ENCODE peak calls at places on chromosome 15, in nine cellular contexts. B is T-helper 1 cell; C is upper lobe of left lung; N is NK-92 treated with Interleukin-12 subunit alpha and Interleukin-12 subunit beta, amount 100 ng/mL, for 24 hours; T is activated T-cell treated with anti-CD3 and anti-CD28 coated beads for 24 hours; L is C1 segment of cervical spinal cord; E is body of pancreas; S is AG10803; D is right cardiac atrium. M is an unnamed sample.

GRCh38 chr15:74399100-74399499 is 31.7 kb upstream of the CYP11A1 start:
- DNase-seq in B (no peak), C (no peak), N (no peak), T (no peak), L (no peak), E (no peak), S (no peak), D (no peak), M (no peak)

GRCh38 chr15:70152070-70152480 is 54.4 kb upstream of the TLE3 start:
- DNase-seq in B (no peak), C (no peak), N (peak), T (no peak), L (no peak), E (peak), S (no peak), D (peak), M (no peak)

GRCh38 chr15:27114440-27114839 is 143.5 kb downstream of the GABRG3 start:
- DNase-seq in B (no peak), C (no peak), N (no peak), T (no peak), L (no peak), E (no peak), S (no peak), D (no peak), M (no peak)

GRCh38 chr15:62444104-62445027 is 279.3 kb upstream of the C2CD4B start:
- DNase-seq in B (no peak), C (no peak), N (no peak), T (no peak), L (peak), E (no peak), S (peak), D (no peak), M (no peak)

GRCh38 chr15:73994912-73995622 is 551 bp downstream of the PML start:
- DNase-seq in B (no peak), C (peak), N (peak), T (no peak), L (peak), E (no peak), S (peak), D (peak), M (no peak)

GRCh38 chr15:40872791-40873526 is 1.1 kb downstream of the RHOV start:
- DNase-seq in B (no peak), C (peak), N (no peak), T (no peak), L (no peak), E (peak), S (no peak), D (no peak), M (no peak)

GRCh38 chr15:97909291-97909891 is 51.1 kb upstream of the ARRDC4 start:
- DNase-seq in B (peak), C (no peak), N (peak), T (peak), L (peak), E (peak), S (peak), D (peak), M (no peak)

GRCh38 chr15:78619022-78619950 is 1.5 kb downstream of the CHRNA3 start:
- DNase-seq in B (no peak), C (no peak), N (no peak), T (no peak), L (no peak), E (no peak), S (no peak), D (no peak), M (no peak)

GRCh38 chr15:68312701-68313204 is 35.2 kb downstream of the FEM1B start:
- DNase-seq in B (no peak), C (no peak), N (no peak), T (no peak), L (no peak), E (no peak), S (no peak), D (no peak), M (no peak)

GRCh38 chr15:92902723-92903587 is 2.8 kb downstream of the CHD2 start:
- DNase-seq in B (no peak), C (no peak), N (no peak), T (no peak), L (no peak), E (no peak), S (no peak), D (no peak), M (no peak)

GRCh38 chr15:59303641-59304433 is 68.8 kb downstream of the MYO1E start:
- DNase-seq in B (no peak), C (no peak), N (peak), T (no peak), L (no peak), E (no peak), S (no peak), D (no peak), M (no peak)

GRCh38 chr15:85044894-85045293 is 63.2 kb downstream of the PDE8A start:
- DNase-seq in B (no peak), C (no peak), N (no peak), T (no peak), L (no peak), E (no peak), S (no peak), D (no peak), M (no peak)

GRCh38 chr15:42121021-42121420 is 26.7 kb upstream of the PLA2G4D start:
- DNase-seq in B (no peak), C (no peak), N (no peak), T (no peak), L (no peak), E (no peak), S (no peak), D (no peak), M (no peak)

GRCh38 chr15:85318048-85318731 is 62.2 kb upstream of the AKAP13 start:
- DNase-seq in B (no peak), C (no peak), N (peak), T (no peak), L (no peak), E (peak), S (peak), D (no peak), M (no peak)

GRCh38 chr15:58114388-58114787 is 23.8 kb upstream of the AQP9 start:
- DNase-seq in B (no peak), C (no peak), N (no peak), T (no peak), L (no peak), E (no peak), S (no peak), D (no peak), M (no peak)

GRCh38 chr15:25859838-25860645 is 3.1 kb downstream of the ATP10A start:
- DNase-seq in B (peak), C (peak), N (no peak), T (no peak), L (no peak), E (no peak), S (peak), D (peak), M (peak)

GRCh38 chr15:72866086-72866646 is 82.6 kb upstream of the ADPGK start:
- DNase-seq in B (no peak), C (no peak), N (no peak), T (no peak), L (no peak), E (no peak), S (no peak), D (no peak), M (no peak)

GRCh38 chr15:80550910-80551265 is 144.2 kb upstream of the ABHD17C start:
- DNase-seq in B (no peak), C (no peak), N (no peak), T (no peak), L (no peak), E (no peak), S (no peak), D (no peak), M (no peak)

GRCh38 chr15:31811641-31812040 is 218.7 kb upstream of the CHRNA7 start:
- DNase-seq in B (no peak), C (no peak), N (no peak), T (no peak), L (peak), E (no peak), S (no peak), D (no peak), M (no peak)

GRCh38 chr15:35958021-35958420 is 412.1 kb upstream of the DPH6 start:
- DNase-seq in B (no peak), C (no peak), N (no peak), T (no peak), L (no peak), E (no peak), S (peak), D (peak), M (no peak)

GRCh38 chr15:83166830-83167229 is 40.8 kb downstream of the HDGFL3 start:
- DNase-seq in B (no peak), C (no peak), N (no peak), T (no peak), L (no peak), E (no peak), S (no peak), D (no peak), M (no peak)

M was measured in stimulated activated naive CD4-positive, alpha-beta T cell treated with Interleukin-2 at 50 U/mL for 16 hours.